ENCODE peak calls at places on chromosomes 2 and 18, in six cellular contexts. I is progenitor cell of endocrine pancreas, S is IMR-90, J is adrenal gland, T is activated B cell treated with CpG ODN at 0.5 μM for 24 hours, U is AG10803. O is an unnamed sample.

GRCh38 chr2:173238385-173238784 is 116.3 kb upstream of the CDCA7 start:
- DNase-seq in I (no peak), T (no peak), J (no peak), S (no peak), U (no peak), O (no peak)

GRCh38 chr2:16281451-16282330 is 341.3 kb downstream of the MYCN start:
- DNase-seq in J (no peak), I (no peak), T (no peak), U (no peak), S (no peak), O (peak; percentile 32)

GRCh38 chr2:191665286-191665685 is 12.7 kb upstream of the NABP1 start:
- DNase-seq in S (peak; percentile 82), U (no peak), I (no peak), T (no peak), J (no peak), O (peak; percentile 79)

GRCh38 chr18:9366126-9366714 is 31.6 kb downstream of the TWSG1 start:
- DNase-seq in I (peak; percentile 12), J (peak; percentile 44), U (peak; percentile 60), S (peak; percentile 40), T (no peak), O (peak; percentile 84)

GRCh38 chr18:26565514-26565913 is 17.2 kb upstream of the KCTD1 start:
- DNase-seq in S (no peak), I (no peak), T (no peak), U (no peak), J (no peak), O (no peak)

GRCh38 chr2:98946875-98947274 is 10.8 kb upstream of the CRACDL start:
- DNase-seq in T (no peak), I (no peak), U (no peak), J (no peak), S (no peak), O (no peak)

GRCh38 chr18:40841473-40841872 is 1113.6 kb upstream of the PIK3C3 start:
- DNase-seq in U (peak; percentile 56), J (no peak), I (no peak), S (peak; percentile 74), T (no peak), O (peak; percentile 73)

GRCh38 chr2:63950414-63950813 is 68.8 kb downstream of the VPS54 start:
- DNase-seq in I (no peak), U (no peak), S (no peak), T (no peak), J (no peak), O (no peak)

DNA sequence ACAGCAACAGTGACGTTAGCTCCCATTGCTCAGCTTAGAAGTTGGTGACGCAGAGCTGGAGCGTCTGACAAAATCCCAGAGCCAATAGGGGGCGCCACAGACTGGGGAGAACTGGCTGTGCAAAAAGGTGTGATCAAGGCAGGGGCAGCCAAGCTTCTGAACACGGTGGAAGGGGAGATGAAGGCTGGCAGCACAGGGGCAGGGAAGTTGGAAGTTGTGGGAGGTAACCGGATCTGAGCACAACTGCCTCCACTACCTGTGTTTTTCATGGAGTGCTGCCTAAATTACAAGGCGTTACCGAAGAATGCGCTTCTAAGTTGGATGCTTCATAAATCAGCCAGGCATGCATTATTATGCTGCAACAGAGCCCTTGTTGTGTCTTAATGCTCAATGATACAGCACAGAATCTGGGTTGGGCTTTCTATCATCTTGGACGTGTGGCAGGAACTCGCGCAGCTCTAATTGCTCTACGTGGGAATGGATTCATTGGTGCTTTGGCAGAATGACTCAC is 370.0 kb downstream of the SLC4A3 start:
- DNase-seq in S (peak; percentile 29), J (peak; percentile 69), I (peak; percentile 36), T (no peak), U (peak; percentile 23), O (peak; percentile 11)
- TF ChIP-seq CTCF in S (peak; percentile 49), J (peak; percentile 52), I (peak; percentile 55), T (no peak), U (peak; percentile 48), O (peak; percentile 46)

GRCh38 chr18:57142361-57142760 is 4.5 kb upstream of the BOD1L2 start:
- DNase-seq in T (no peak), U (no peak), I (no peak), J (no peak), S (no peak), O (no peak)
- TF ChIP-seq CTCF in T (no peak), U (no peak), I (no peak), J (no peak), S (no peak), O (no peak)

GRCh38 chr2:28488858-28489575 is 6.8 kb upstream of the PLB1 start:
- DNase-seq in I (no peak), T (no peak), J (no peak), S (no peak), U (no peak), O (peak; percentile 36)
- TF ChIP-seq CTCF in I (no peak), T (no peak), J (no peak), S (no peak), U (no peak), O (no peak)

DNA sequence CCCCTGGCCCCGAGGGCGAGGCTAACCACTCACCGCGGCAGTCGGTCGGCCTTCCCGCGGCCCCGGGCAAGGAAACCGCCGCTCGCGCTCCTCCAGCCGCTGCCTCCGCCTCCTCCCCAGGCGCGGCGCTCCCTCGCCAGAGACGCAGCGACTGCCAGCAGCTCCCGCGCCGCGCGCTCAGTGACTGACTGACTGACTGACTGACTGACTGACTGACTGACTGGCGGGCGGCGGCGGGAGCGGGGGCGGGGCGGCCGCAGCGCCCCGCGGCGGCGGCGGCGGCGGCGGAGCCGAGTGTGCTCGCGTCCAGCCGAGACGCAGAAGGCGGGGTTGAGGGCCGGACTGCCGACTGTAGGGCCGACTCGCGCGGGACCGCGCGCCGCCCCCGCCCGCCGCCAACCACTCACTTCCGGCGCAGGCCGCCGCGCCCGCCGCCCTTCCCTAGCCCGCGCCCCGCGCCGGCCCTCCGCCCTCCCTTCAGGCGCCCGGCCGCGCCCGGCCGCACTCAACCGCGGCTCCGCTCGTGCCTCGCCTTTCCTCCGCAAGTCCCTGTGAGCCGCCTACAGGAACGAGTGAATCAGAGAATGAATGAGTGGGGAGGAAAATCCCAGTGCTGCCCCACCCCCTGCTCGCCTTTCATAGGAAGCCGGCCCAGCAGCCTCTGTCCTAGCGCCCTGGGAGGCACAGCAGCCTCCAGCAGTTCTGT is at the start of gene RAPH1:
- DNase-seq in I (peak; percentile 65), J (peak; percentile 82), U (peak; percentile 87), S (peak; percentile 82), T (peak; percentile 27), O (peak; percentile 94)
- TF ChIP-seq CTCF in I (no peak), J (no peak), U (no peak), S (no peak), T (no peak), O (no peak)

DNA sequence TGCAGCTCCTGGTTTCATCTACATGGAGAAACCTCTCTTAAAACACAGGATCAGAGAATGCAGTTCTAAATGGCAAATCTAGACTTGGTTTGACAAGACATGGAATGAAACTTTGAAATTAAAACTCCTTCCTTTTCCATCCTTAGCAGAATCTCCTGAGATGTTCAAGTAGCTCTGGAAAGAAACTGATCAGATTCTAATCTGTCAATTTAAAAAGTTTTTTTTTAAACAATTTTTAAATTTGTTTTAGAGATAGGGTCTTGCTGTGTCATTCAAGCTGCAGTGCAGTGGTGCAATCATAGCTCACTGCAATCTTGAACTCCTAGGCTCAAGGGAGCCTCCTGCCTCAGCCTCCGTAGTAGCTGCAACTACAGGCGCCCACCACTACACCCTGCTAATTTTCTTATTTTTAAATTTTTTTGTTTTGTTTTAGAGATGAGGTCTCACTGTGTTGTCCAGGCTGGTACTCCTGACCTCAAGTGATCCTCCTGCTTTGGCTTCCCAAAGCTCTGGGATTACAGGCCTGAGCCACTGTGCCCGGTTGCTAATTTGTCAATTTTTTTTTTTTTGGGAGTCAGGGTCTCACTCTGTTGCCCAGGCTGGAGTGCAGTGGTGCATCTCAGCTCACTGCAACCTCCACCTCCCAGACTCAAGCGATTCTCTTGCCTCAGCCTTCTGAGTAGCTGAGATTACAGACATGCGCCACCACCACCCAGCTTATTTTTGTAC is 216.7 kb downstream of the TGIF1 start:
- DNase-seq in T (no peak), S (no peak), J (no peak), I (no peak), U (no peak), O (no peak)
- TF ChIP-seq CTCF in T (no peak), S (no peak), J (no peak), I (no peak), U (no peak), O (no peak)

GRCh38 chr2:5076599-5076998 is 615.6 kb upstream of the SOX11 start:
- DNase-seq in I (no peak), U (no peak), T (no peak), S (no peak), J (no peak), O (no peak)

GRCh38 chr2:5074738-5075137 is 617.4 kb upstream of the SOX11 start:
- DNase-seq in U (no peak), I (no peak), T (no peak), J (no peak), S (no peak), O (no peak)

DNA sequence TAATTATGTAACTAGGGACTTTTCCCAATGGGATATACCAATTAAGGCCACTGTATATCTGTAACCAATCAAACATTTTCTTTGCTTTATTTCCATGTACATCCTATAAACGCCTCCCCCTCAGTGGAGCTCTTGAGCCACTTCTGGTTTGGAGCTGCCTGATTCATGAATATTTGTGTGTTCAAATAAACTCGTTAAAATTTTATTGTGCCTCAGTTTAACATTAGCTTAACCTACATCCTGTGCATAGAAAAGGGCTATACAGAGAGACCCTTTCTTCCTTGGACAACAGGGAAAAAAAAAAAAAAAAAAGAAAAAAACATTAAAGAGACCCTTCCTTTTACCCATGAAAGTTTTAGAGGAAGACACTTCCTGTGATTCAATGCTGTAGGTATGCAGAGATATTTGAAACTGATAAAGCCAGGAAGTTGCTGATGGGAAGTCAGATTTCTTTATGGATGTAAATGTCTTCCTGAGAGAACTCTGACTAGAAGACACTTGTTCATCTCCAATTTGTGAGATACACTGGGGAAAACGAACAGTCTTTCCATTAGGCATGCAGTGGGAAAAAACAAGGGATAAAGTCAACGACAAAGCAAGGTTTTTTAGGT is 614.6 kb upstream of the SOX11 start:
- DNase-seq in U (no peak), I (no peak), J (no peak), S (no peak), T (no peak), O (no peak)
- TF ChIP-seq CTCF in U (no peak), I (no peak), J (no peak), S (no peak), T (no peak), O (no peak)

DNA sequence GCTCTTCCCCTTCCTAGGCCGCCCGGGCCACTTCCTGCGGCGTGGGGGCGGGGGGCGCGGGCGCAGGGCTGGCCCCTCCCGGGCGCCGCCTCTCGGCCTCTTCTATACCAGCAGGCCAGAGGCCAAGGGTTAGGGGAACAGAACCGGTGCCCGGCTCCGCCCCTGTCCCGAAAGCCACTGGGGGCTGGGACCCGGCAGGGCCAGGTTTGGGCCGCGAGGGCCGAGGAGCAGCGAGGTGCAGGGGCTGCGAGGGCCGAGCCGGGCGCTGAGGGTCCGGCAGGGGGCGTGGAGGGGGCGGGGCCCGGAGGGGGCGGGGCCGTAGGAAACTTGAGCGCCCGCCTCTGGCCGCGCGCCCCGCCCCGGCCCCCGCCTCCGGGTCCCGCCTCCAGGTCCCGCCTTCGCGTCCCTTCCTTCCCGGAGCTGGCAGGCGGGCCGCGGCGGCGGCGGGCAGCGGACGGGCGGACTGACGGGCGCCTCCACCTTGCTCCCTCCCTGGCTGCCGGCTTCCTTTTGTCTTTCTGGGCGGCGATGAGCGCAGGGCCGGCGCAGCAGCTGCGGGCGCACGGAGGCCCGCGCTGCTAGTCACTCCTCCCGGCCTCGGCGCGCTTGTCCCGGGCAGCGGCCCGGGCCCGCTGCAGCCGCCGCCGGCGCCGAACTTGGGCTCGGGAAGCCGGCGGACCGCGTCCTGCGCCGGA is at the start of gene HPCAL1:
- DNase-seq in I (peak; percentile 88), J (peak; percentile 91), U (peak; percentile 80), S (peak; percentile 70), T (peak; percentile 87), O (peak; percentile 80)
- TF ChIP-seq CTCF in I (peak; percentile 66), J (peak; percentile 19), U (peak; percentile 45), S (peak; percentile 51), T (no peak), O (peak; percentile 28)

O was measured in mammary epithelial cell.